ENCODE peak calls at places on chromosomes 5 and 9, in eight cellular contexts. V is right cardiac atrium, I is NCI-H1105 treated with DMSO at 0.1 percent for 48 hours, O is neural crest cell, H is GM12865, R is neuronal stem cell, Z is fibroblast of gingiva, Y is brain microvascular endothelial cell. T is an unnamed sample.

GRCh38 chr5:128757560-128757959 is 207.7 kb upstream of the SLC27A6 start:
- DNase-seq in V (no peak), I (no peak), O (no peak), H (no peak), R (no peak), Z (no peak), Y (no peak), T (no peak)

GRCh38 chr5:103598997-103599556 is 36.5 kb upstream of the NUDT12 start:
- DNase-seq in V (no peak), I (no peak), O (no peak), H (peak), R (no peak), Z (peak), Y (no peak), T (no peak)

GRCh38 chr5:38935437-38935836 is 89.6 kb downstream of the OSMR start:
- DNase-seq in V (no peak), I (no peak), O (no peak), H (no peak), R (no peak), Z (no peak), Y (no peak), T (no peak)

GRCh38 chr5:62214701-62215100 is 91.3 kb upstream of the KIF2A start:
- DNase-seq in V (no peak), I (no peak), O (no peak), H (no peak), R (no peak), Z (no peak), Y (peak), T (no peak)

GRCh38 chr5:172182291-172182690 is 5.7 kb downstream of the STK10 start:
- DNase-seq in V (no peak), I (no peak), O (no peak), H (no peak), R (no peak), Z (no peak), Y (no peak), T (no peak)

GRCh38 chr5:127838661-127839060 is 135.5 kb downstream of the CCDC192 start:
- DNase-seq in V (no peak), I (no peak), O (no peak), H (peak), R (no peak), Z (no peak), Y (peak), T (peak)

GRCh38 chr5:40405985-40406384 is 273.7 kb upstream of the PTGER4 start:
- DNase-seq in V (no peak), I (no peak), O (no peak), H (peak), R (no peak), Z (no peak), Y (no peak), T (no peak)

GRCh38 chr5:98770158-98770910 is 3.1 kb upstream of the RGMB start:
- DNase-seq in V (peak), I (peak), O (no peak), H (peak), R (no peak), Z (peak), Y (peak), T (peak)

GRCh38 chr5:126628102-126628501 is 27.4 kb downstream of the PHAX start:
- DNase-seq in V (no peak), I (no peak), O (no peak), H (no peak), R (no peak), Z (no peak), Y (no peak), T (no peak)

GRCh38 chr5:159469496-159470370 is 139.4 kb upstream of the IL12B start:
- DNase-seq in V (no peak), I (no peak), O (no peak), H (peak), R (no peak), Z (peak), Y (no peak), T (no peak)

GRCh38 chr9:110241491-110242321 is 14.6 kb downstream of the TXN start:
- DNase-seq in V (no peak), I (no peak), O (no peak), H (no peak), R (no peak), Z (no peak), Y (no peak), T (no peak)

GRCh38 chr5:123035320-123035949 is 1.1 kb downstream of the PPIC start:
- DNase-seq in V (peak), I (peak), O (no peak), H (peak), R (peak), Z (peak), Y (peak), T (peak)

GRCh38 chr5:15384581-15384980 is 115.4 kb upstream of the FBXL7 start:
- DNase-seq in V (no peak), I (no peak), O (no peak), H (no peak), R (no peak), Z (no peak), Y (no peak), T (no peak)

GRCh38 chr9:121527371-121527770 is 27.7 kb upstream of the GGTA1 start:
- DNase-seq in V (peak), I (no peak), O (no peak), H (no peak), R (no peak), Z (no peak), Y (no peak), T (no peak)

GRCh38 chr9:16964228-16964627 is 93.8 kb upstream of the BNC2 start:
- DNase-seq in V (no peak), I (no peak), O (no peak), H (no peak), R (no peak), Z (peak), Y (peak), T (no peak)

GRCh38 chr9:124859803-124860581 is 1.8 kb downstream of the RPL35 start:
- DNase-seq in V (no peak), I (no peak), O (no peak), H (no peak), R (no peak), Z (no peak), Y (no peak), T (no peak)

GRCh38 chr5:141519605-141520288 is 30.9 kb downstream of the PCDHGC5 start:
- DNase-seq in V (no peak), I (no peak), O (no peak), H (no peak), R (no peak), Z (no peak), Y (no peak), T (no peak)

GRCh38 chr9:83544002-83544698 is 5.9 kb upstream of the FRMD3 start:
- DNase-seq in V (peak), I (peak), O (no peak), H (peak), R (no peak), Z (peak), Y (peak), T (peak)

GRCh38 chr5:10355071-10355889 is 1.8 kb downstream of the MARCHF6 start:
- DNase-seq in V (no peak), I (peak), O (no peak), H (peak), R (no peak), Z (peak), Y (peak), T (no peak)

GRCh38 chr9:130139251-130139650 is 33.0 kb upstream of the NCS1 start:
- DNase-seq in V (no peak), I (no peak), O (no peak), H (no peak), R (no peak), Z (no peak), Y (no peak), T (no peak)

GRCh38 chr5:119176785-119177184 is 105.9 kb downstream of the DMXL1 start:
- DNase-seq in V (no peak), I (no peak), O (no peak), H (no peak), R (no peak), Z (no peak), Y (no peak), T (no peak)

GRCh38 chr5:36638056-36638455 is 31.6 kb downstream of the SLC1A3 start:
- DNase-seq in V (no peak), I (no peak), O (no peak), H (no peak), R (no peak), Z (no peak), Y (no peak), T (no peak)

GRCh38 chr9:83385317-83385716 is 152.9 kb downstream of the FRMD3 start:
- DNase-seq in V (no peak), I (no peak), O (no peak), H (no peak), R (no peak), Z (peak), Y (no peak), T (no peak)

GRCh38 chr9:117205806-117206205 is 209.1 kb downstream of the ASTN2 start:
- DNase-seq in V (no peak), I (no peak), O (no peak), H (no peak), R (no peak), Z (no peak), Y (no peak), T (no peak)

T was measured in body of pancreas.